ENCODE peak calls at places on chromosomes 7 and 10, in six cellular contexts. One of them, this sample, is unnamed. For H3K4me1, the result is how much of the 10 kb centered on the place peaks cover.

GRCh38 chr7:28160551-28160991 is 20.0 kb downstream of the JAZF1 start:
- DNase-seq in A549: no peak
- DNase-seq in esophagus muscularis mucosa: no peak
- DNase-seq in upper lobe of right lung: no peak
- DNase-seq in fibroblast of lung: peak
- DNase-seq in heart left ventricle: no peak
- DNase-seq in this sample: no peak

GRCh38 chr7:157389951-157390730 is 53.3 kb downstream of the DNAJB6 start:
- DNase-seq in esophagus muscularis mucosa: no peak
- DNase-seq in A549: no peak
- DNase-seq in heart left ventricle: no peak
- DNase-seq in upper lobe of right lung: no peak
- DNase-seq in fibroblast of lung: peak
- DNase-seq in this sample: no peak

GRCh38 chr7:69599879-69600764 is 1.8 kb downstream of the AUTS2 start:
- DNase-seq in upper lobe of right lung: peak
- DNase-seq in A549: no peak
- DNase-seq in heart left ventricle: peak
- DNase-seq in fibroblast of lung: peak
- DNase-seq in esophagus muscularis mucosa: no peak
- DNase-seq in this sample: no peak

GRCh38 chr10:131769691-131770090 is 131.1 kb upstream of the PPP2R2D start:
- DNase-seq in esophagus muscularis mucosa: no peak
- DNase-seq in upper lobe of right lung: no peak
- DNase-seq in A549: no peak
- DNase-seq in heart left ventricle: no peak
- DNase-seq in fibroblast of lung: no peak
- DNase-seq in this sample: peak

GRCh38 chr7:54841772-54842707 is 83.0 kb upstream of the SEC61G start:
- DNase-seq in heart left ventricle: no peak
- DNase-seq in A549: no peak
- DNase-seq in esophagus muscularis mucosa: no peak
- DNase-seq in fibroblast of lung: peak
- DNase-seq in upper lobe of right lung: no peak
- DNase-seq in this sample: no peak

GRCh38 chr10:18486444-18486843 is 164.9 kb downstream of the NSUN6 start:
- DNase-seq in A549: no peak
- DNase-seq in heart left ventricle: no peak
- DNase-seq in fibroblast of lung: no peak
- DNase-seq in upper lobe of right lung: no peak
- DNase-seq in esophagus muscularis mucosa: no peak
- DNase-seq in this sample: no peak

GRCh38 chr10:52466464-52466863 is 152.4 kb downstream of the DKK1 start:
- DNase-seq in upper lobe of right lung: no peak
- DNase-seq in esophagus muscularis mucosa: no peak
- DNase-seq in fibroblast of lung: no peak
- DNase-seq in heart left ventricle: no peak
- DNase-seq in A549: no peak
- DNase-seq in this sample: no peak

GRCh38 chr7:144818516-144818915 is 17.3 kb downstream of the TPK1 start:
- DNase-seq in fibroblast of lung: peak
- DNase-seq in A549: no peak
- DNase-seq in heart left ventricle: no peak
- DNase-seq in esophagus muscularis mucosa: no peak
- DNase-seq in upper lobe of right lung: no peak
- DNase-seq in this sample: no peak

GRCh38 chr7:130595986-130596385 is 72.6 kb downstream of the COPG2 start:
- DNase-seq in esophagus muscularis mucosa: no peak
- DNase-seq in fibroblast of lung: no peak
- DNase-seq in heart left ventricle: no peak
- DNase-seq in A549: no peak
- DNase-seq in upper lobe of right lung: no peak
- DNase-seq in this sample: peak

GRCh38 chr10:104337527-104337984 is 709 bp downstream of the ITPRIP start:
- DNase-seq in upper lobe of right lung: no peak
- DNase-seq in heart left ventricle: no peak
- DNase-seq in A549: peak
- DNase-seq in fibroblast of lung: peak
- DNase-seq in esophagus muscularis mucosa: no peak
- DNase-seq in this sample: no peak

GRCh38 chr10:98262571-98262970 is 5.4 kb downstream of the LOXL4 start:
- DNase-seq in heart left ventricle: peak
- DNase-seq in A549: no peak
- DNase-seq in esophagus muscularis mucosa: peak
- DNase-seq in fibroblast of lung: peak
- DNase-seq in upper lobe of right lung: peak
- DNase-seq in this sample: peak

GRCh38 chr7:32905175-32905662 is 13.7 kb upstream of the KBTBD2 start:
- DNase-seq in A549: no peak
- DNase-seq in upper lobe of right lung: no peak
- DNase-seq in heart left ventricle: peak
- DNase-seq in esophagus muscularis mucosa: no peak
- DNase-seq in fibroblast of lung: peak
- DNase-seq in this sample: no peak

GRCh38 chr10:80158598-80159127 is 26.1 kb downstream of the PLAC9 start:
- DNase-seq in fibroblast of lung: peak
- DNase-seq in esophagus muscularis mucosa: peak
- DNase-seq in upper lobe of right lung: no peak
- DNase-seq in heart left ventricle: peak
- DNase-seq in A549: peak
- DNase-seq in this sample: peak

GRCh38 chr10:123145542-123146012 is 2.4 kb upstream of the HMX2 start:
- DNase-seq in fibroblast of lung: no peak
- DNase-seq in A549: no peak
- DNase-seq in esophagus muscularis mucosa: no peak
- DNase-seq in heart left ventricle: no peak
- DNase-seq in upper lobe of right lung: no peak
- DNase-seq in this sample: no peak
- H3K4me1 ChIP-seq in fibroblast of lung: under half
- H3K4me1 ChIP-seq in A549: under half
- H3K4me1 ChIP-seq in esophagus muscularis mucosa: under half
- H3K4me1 ChIP-seq in heart left ventricle: under half
- H3K4me1 ChIP-seq in upper lobe of right lung: under half
- H3K4me1 ChIP-seq in this sample: under half

GRCh38 chr7:103499976-103500375 is 54.0 kb upstream of the SLC26A5 start:
- DNase-seq in esophagus muscularis mucosa: no peak
- DNase-seq in heart left ventricle: no peak
- DNase-seq in fibroblast of lung: no peak
- DNase-seq in A549: no peak
- DNase-seq in upper lobe of right lung: no peak
- DNase-seq in this sample: no peak
- H3K27ac ChIP-seq in esophagus muscularis mucosa: no peak
- H3K27ac ChIP-seq in heart left ventricle: no peak
- H3K27ac ChIP-seq in fibroblast of lung: no peak
- H3K27ac ChIP-seq in A549: no peak
- H3K27ac ChIP-seq in upper lobe of right lung: no peak
- H3K27ac ChIP-seq in this sample: no peak

DNA sequence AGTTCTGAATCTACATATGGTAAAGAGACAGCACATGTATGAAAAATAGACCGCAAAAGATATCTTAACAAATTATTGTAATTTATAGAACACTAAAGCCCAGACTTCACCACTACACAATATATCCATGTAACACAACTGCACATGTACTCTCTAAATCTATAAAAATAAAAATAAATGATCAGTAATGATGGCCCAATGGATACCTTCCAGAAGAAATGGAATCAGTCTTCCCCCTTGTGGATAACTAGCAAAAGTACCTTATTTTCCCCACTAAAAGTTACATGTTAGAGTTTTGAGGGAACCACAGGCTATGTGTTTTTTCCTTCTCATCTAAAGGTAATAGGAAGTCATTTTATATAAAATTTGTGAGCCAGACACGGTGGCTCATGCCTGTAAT is 25.7 kb downstream of the C7orf25 start:
- DNase-seq in upper lobe of right lung: no peak
- DNase-seq in fibroblast of lung: peak
- DNase-seq in heart left ventricle: no peak
- DNase-seq in esophagus muscularis mucosa: no peak
- DNase-seq in A549: no peak
- DNase-seq in this sample: no peak
- H3K4me1 ChIP-seq in upper lobe of right lung: under half
- H3K4me1 ChIP-seq in fibroblast of lung: under half
- H3K4me1 ChIP-seq in heart left ventricle: under half
- H3K4me1 ChIP-seq in esophagus muscularis mucosa: under half
- H3K4me1 ChIP-seq in A549: under half
- H3K4me1 ChIP-seq in this sample: under half

DNA sequence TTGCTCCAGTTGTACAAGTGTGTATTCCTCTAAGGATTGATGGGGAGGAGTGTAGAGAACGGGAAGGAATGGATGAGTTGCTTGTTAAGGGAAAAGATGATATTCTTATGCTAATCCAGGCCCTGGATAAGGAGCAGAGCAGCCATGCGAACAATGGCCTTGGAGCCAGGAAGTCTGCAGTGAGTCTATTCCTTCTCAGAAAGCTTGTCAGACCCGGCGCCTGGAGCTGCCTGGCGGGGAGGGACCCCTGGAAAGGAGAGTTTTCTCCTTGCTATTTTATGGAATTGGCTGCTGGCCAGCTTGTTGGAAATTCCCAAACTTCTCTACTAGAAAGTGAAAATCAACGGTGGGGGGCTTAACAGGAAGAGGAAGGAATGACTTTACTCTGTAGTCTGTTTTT is 89.1 kb downstream of the MMRN2 start:
- DNase-seq in heart left ventricle: no peak
- DNase-seq in A549: no peak
- DNase-seq in esophagus muscularis mucosa: no peak
- DNase-seq in fibroblast of lung: peak
- DNase-seq in upper lobe of right lung: no peak
- DNase-seq in this sample: peak
- H3K27ac ChIP-seq in heart left ventricle: no peak
- H3K27ac ChIP-seq in A549: no peak
- H3K27ac ChIP-seq in esophagus muscularis mucosa: peak
- H3K27ac ChIP-seq in fibroblast of lung: no peak
- H3K27ac ChIP-seq in upper lobe of right lung: no peak
- H3K27ac ChIP-seq in this sample: no peak

DNA sequence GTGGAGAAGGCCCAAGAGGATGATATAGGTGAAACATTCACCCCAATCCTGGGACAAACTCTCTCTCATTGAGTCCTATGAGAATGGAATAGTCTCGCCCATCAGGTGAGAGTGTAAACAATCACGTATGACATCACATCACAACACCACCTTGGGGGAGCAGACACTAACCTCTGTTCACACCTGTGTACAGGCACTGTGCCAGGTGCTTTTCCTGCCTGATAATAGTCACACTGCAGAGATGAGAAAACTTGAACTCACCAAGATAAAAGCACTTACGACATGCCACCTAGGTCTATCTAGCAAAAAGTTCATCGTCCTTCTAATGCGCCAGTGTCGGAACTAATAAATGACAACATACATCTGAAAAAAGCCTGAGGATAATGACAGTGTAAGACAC is 187.8 kb downstream of the FAM107B start:
- DNase-seq in upper lobe of right lung: no peak
- DNase-seq in esophagus muscularis mucosa: no peak
- DNase-seq in fibroblast of lung: no peak
- DNase-seq in A549: no peak
- DNase-seq in heart left ventricle: no peak
- DNase-seq in this sample: no peak
- H3K4me1 ChIP-seq in upper lobe of right lung: under half
- H3K4me1 ChIP-seq in esophagus muscularis mucosa: under half
- H3K4me1 ChIP-seq in fibroblast of lung: under half
- H3K4me1 ChIP-seq in A549: half or more
- H3K4me1 ChIP-seq in heart left ventricle: under half
- H3K4me1 ChIP-seq in this sample: under half

GRCh38 chr7:1925349-1925748 is 255.3 kb downstream of the ELFN1 start:
- DNase-seq in upper lobe of right lung: no peak
- DNase-seq in fibroblast of lung: no peak
- DNase-seq in heart left ventricle: no peak
- DNase-seq in esophagus muscularis mucosa: no peak
- DNase-seq in A549: no peak
- DNase-seq in this sample: peak
- H3K27ac ChIP-seq in upper lobe of right lung: no peak
- H3K27ac ChIP-seq in fibroblast of lung: no peak
- H3K27ac ChIP-seq in heart left ventricle: no peak
- H3K27ac ChIP-seq in esophagus muscularis mucosa: no peak
- H3K27ac ChIP-seq in A549: no peak
- H3K27ac ChIP-seq in this sample: no peak